ENCODE peak calls at places on chromosomes 12 and 14, in eight cellular contexts. D is epithelial cell of esophagus, O is fibroblast of the aortic adventitia, X is ureter, T is glutamatergic neuron, J is H54, A is suprapubic skin, M is fibroblast of the conjunctiva. G is an unnamed sample.

GRCh38 chr12:105409881-105410471 is 79.5 kb downstream of the C12orf75 start:
- DNase-seq in D (peak; percentile 27), O (peak; percentile 71), X (peak; percentile 42), T (peak; percentile 46), J (no peak), A (no peak), M (peak; percentile 18), G (no peak)

GRCh38 chr12:80634903-80635302 is 72.5 kb upstream of the MYF6 start:
- DNase-seq in D (no peak), O (no peak), X (no peak), T (no peak), J (no peak), A (no peak), M (no peak), G (no peak)

GRCh38 chr12:116053479-116054195 is 223.9 kb downstream of the MED13L start:
- DNase-seq in D (peak; percentile 23), O (peak; percentile 98), X (no peak), T (no peak), J (no peak), A (no peak), M (peak; percentile 91), G (peak; percentile 69)

GRCh38 chr12:58757422-58757821 is 162.9 kb downstream of the LRIG3 start:
- DNase-seq in D (peak; percentile 5), O (peak; percentile 88), X (no peak), T (no peak), J (no peak), A (no peak), M (peak; percentile 49), G (peak; percentile 94)

GRCh38 chr12:79560165-79560889 is 130.4 kb downstream of the PAWR start:
- DNase-seq in D (no peak), O (peak; percentile 5), X (no peak), T (no peak), J (no peak), A (no peak), M (no peak), G (no peak)

GRCh38 chr14:69152181-69152943 is 557 bp downstream of the DCAF5 start:
- DNase-seq in D (peak; percentile 30), O (peak; percentile 40), X (peak; percentile 60), T (peak; percentile 52), J (no peak), A (peak; percentile 79), M (no peak), G (peak; percentile 55)

GRCh38 chr14:96119947-96120346 is 80.8 kb downstream of the C14orf132 start:
- DNase-seq in D (no peak), O (no peak), X (peak; percentile 1), T (no peak), J (no peak), A (no peak), M (no peak), G (no peak)

GRCh38 chr14:23931705-23932314 is 21.8 kb upstream of the DHRS4 start:
- DNase-seq in D (no peak), O (peak; percentile 51), X (no peak), T (no peak), J (no peak), A (no peak), M (no peak), G (no peak)

GRCh38 chr14:55329999-55330710 is 58.9 kb downstream of the FBXO34 start:
- DNase-seq in D (peak; percentile 50), O (peak; percentile 30), X (no peak), T (no peak), J (no peak), A (no peak), M (no peak), G (no peak)

GRCh38 chr14:23121401-23121800 is 2.3 kb upstream of the CEBPE start:
- DNase-seq in D (no peak), O (peak; percentile 84), X (peak; percentile 61), T (no peak), J (peak; percentile 33), A (no peak), M (no peak), G (peak; percentile 69)

GRCh38 chr12:132886529-132887477 is 602 bp downstream of the CHFR start:
- DNase-seq in D (peak; percentile 9), O (peak; percentile 13), X (no peak), T (no peak), J (peak; percentile 23), A (no peak), M (no peak), G (peak; percentile 39)

GRCh38 chr12:44459569-44459968 is 416.5 kb downstream of the NELL2 start:
- DNase-seq in D (peak; percentile 7), O (no peak), X (no peak), T (no peak), J (no peak), A (no peak), M (no peak), G (no peak)

GRCh38 chr12:113465808-113466769 is 5.6 kb downstream of the LHX5 start:
- DNase-seq in D (no peak), O (no peak), X (no peak), T (no peak), J (no peak), A (no peak), M (no peak), G (no peak)

GRCh38 chr12:124745891-124746570 is 117.6 kb downstream of the SCARB1 start:
- DNase-seq in D (peak; percentile 67), O (peak; percentile 97), X (peak; percentile 93), T (peak; percentile 78), J (peak; percentile 84), A (peak; percentile 96), M (peak; percentile 94), G (peak; percentile 90)

GRCh38 chr12:4910502-4911315 is 1.0 kb downstream of the KCNA1 start:
- DNase-seq in D (no peak), O (peak; percentile 3), X (no peak), T (peak; percentile 43), J (no peak), A (no peak), M (no peak), G (no peak)

GRCh38 chr12:75560167-75560566 is 48.8 kb upstream of the KRR1 start:
- DNase-seq in D (peak; percentile 27), O (peak; percentile 84), X (no peak), T (no peak), J (no peak), A (no peak), M (peak; percentile 34), G (peak; percentile 40)

GRCh38 chr14:87149583-87150354 is 843.2 kb downstream of the GALC start:
- DNase-seq in D (peak; percentile 54), O (peak; percentile 4), X (no peak), T (no peak), J (no peak), A (no peak), M (peak; percentile 56), G (peak; percentile 92)

GRCh38 chr14:105247715-105248367 is 492 bp upstream of the BTBD6 start:
- DNase-seq in D (no peak), O (no peak), X (no peak), T (no peak), J (no peak), A (peak; percentile 78), M (no peak), G (peak; percentile 15)

GRCh38 chr14:89892953-89893352 is 61.6 kb downstream of the EFCAB11 start:
- DNase-seq in D (no peak), O (no peak), X (no peak), T (no peak), J (no peak), A (no peak), M (no peak), G (no peak)

GRCh38 chr14:104117341-104118005 is 20.9 kb upstream of the KIF26A start:
- DNase-seq in D (no peak), O (no peak), X (no peak), T (peak; percentile 19), J (no peak), A (peak; percentile 74), M (no peak), G (no peak)

GRCh38 chr14:64465856-64466554 is 706 bp downstream of the AKAP5 start:
- DNase-seq in D (peak; percentile 27), O (peak; percentile 61), X (no peak), T (no peak), J (peak; percentile 18), A (no peak), M (no peak), G (peak; percentile 77)

GRCh38 chr12:13595536-13596450 is 385.6 kb downstream of the GRIN2B start:
- DNase-seq in D (peak; percentile 4), O (no peak), X (no peak), T (no peak), J (no peak), A (no peak), M (no peak), G (no peak)

GRCh38 chr12:132954471-132955048 is 1.5 kb downstream of the ZNF605 start:
- DNase-seq in D (no peak), O (no peak), X (no peak), T (no peak), J (no peak), A (no peak), M (no peak), G (no peak)

G was measured in mesenchymal stem cell.